ENCODE peak calls at places on chromosomes 4 and X, in five cellular contexts. P is lower leg skin, D is fibroblast of lung, N is endothelial cell, Y is esophagus squamous epithelium. W is an unnamed sample.
A peak's percentile ranks its signal among the peaks of the same experiment; 100 is the strongest.

GRCh38 chrX:82458207-82458754 is 1049.8 kb upstream of the POU3F4 start:
- DNase-seq in P (no peak), Y (no peak), N (no peak), D (no peak), W (no peak)

GRCh38 chr4:176837176-176837915 is 44.6 kb upstream of the VEGFC start:
- DNase-seq in D (no peak), P (no peak), Y (no peak), N (no peak), W (no peak)

GRCh38 chr4:36054750-36055467 is 189.4 kb downstream of the ARAP2 start:
- DNase-seq in Y (no peak), N (no peak), P (no peak), D (peak; percentile 76), W (no peak)

GRCh38 chr4:13678186-13678924 is 50.8 kb upstream of the BOD1L1 start:
- DNase-seq in Y (no peak), P (no peak), D (peak; percentile 50), N (no peak), W (no peak)

GRCh38 chr4:101102114-101102752 is 245.1 kb downstream of the PPP3CA start:
- DNase-seq in Y (no peak), D (peak; percentile 93), P (no peak), N (no peak), W (no peak)

GRCh38 chr4:159069922-159070321 is 33.0 kb upstream of the RAPGEF2 start:
- DNase-seq in Y (no peak), D (peak; percentile 82), N (no peak), P (no peak), W (no peak)

GRCh38 chr4:87718221-87718620 is 68.1 kb downstream of the DMP1 start:
- DNase-seq in P (no peak), D (no peak), N (no peak), Y (no peak), W (no peak)

GRCh38 chr4:127783026-127783769 is 1.1 kb downstream of the HSPA4L start:
- DNase-seq in D (peak; percentile 86), P (peak; percentile 74), N (peak; percentile 29), Y (peak; percentile 10), W (peak; percentile 43)

GRCh38 chr4:17204908-17205307 is 306.5 kb upstream of the LDB2 start:
- DNase-seq in P (no peak), D (no peak), Y (no peak), N (no peak), W (no peak)

DNA sequence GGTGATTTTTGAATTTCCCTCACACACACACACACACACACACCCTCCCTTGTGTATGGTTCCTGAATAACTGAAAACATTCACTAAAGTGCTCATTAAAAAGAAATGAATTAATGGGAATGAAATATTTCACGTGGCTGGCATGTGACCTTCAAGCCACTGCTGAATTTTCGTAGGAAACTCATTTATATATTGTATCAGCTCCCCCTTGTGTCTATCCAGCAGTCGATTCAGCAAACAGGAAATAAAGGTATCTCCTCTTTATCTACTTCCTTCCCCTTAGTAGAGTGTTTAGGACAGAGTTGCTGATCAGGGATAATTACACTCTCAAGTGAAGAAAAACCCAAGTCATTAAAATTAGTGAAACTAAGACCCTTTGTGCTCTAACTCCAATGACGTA is 912.6 kb upstream of the LCORL start:
- DNase-seq in P (no peak), Y (no peak), N (no peak), D (peak; percentile 3), W (no peak)
- TF ChIP-seq CTCF in P (no peak), Y (no peak), N (no peak), D (no peak), W (no peak)

GRCh38 chr4:15955670-15956069 is 7.3 kb downstream of the FGFBP2 start:
- DNase-seq in N (no peak), D (peak; percentile 13), Y (no peak), P (no peak), W (no peak)
- TF ChIP-seq CTCF in N (no peak), D (peak; percentile 18), Y (no peak), P (no peak), W (no peak)

DNA sequence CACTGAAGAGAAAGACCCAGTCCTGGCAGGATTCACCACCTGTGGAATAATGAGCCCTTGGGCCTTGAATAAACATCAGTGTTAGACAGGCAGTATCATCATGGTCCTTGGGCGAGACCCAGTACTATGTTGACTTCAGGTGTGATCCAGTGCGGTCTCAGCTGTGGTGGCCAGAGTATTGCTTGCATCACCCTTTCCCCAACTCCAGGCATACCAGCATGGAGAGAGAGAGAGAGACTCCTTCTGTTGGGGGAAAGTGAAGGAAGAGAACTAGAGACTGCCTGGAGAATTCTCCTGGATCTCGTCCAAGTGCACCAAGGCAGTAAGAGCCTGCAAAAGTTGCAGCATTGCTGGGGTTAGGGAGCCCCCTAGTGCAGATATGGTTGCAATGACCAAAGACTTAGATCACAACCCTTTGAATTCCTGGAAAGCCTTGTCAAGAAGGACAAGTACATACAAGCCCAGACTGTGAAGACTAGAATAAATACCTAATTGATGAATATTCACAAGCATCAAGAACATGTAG is 61.1 kb upstream of the VAMP7 start:
- DNase-seq in Y (no peak), P (peak; percentile 25), D (peak; percentile 79), N (peak; percentile 60), W (no peak)
- TF ChIP-seq CTCF in Y (peak; percentile 51), P (no peak), D (peak; percentile 74), N (peak; percentile 24), W (no peak)

DNA sequence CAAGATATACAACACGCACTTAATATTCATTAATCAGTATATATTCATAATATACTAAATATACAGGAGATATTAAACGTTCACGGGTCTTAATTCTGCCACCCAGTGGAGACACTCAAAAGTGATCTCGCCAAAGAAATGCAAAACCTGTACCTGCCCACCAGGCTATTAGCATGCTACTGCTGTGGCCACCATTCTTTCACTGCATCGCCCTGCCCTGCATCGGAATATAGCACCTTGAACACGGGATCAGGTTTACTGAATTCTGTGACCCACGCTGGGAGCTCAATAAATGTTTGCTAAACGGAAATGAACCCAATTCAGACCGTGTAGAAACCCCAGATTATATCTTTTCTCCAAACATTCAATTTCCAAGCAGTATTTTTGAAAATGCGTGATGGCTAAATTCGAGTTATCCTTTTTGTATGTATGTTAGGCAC is 840 bp upstream of the CLCN3 start:
- DNase-seq in D (peak; percentile 44), P (peak; percentile 57), N (peak; percentile 20), Y (no peak), W (no peak)
- TF ChIP-seq CTCF in D (peak; percentile 61), P (no peak), N (peak; percentile 51), Y (peak; percentile 59), W (no peak)

DNA sequence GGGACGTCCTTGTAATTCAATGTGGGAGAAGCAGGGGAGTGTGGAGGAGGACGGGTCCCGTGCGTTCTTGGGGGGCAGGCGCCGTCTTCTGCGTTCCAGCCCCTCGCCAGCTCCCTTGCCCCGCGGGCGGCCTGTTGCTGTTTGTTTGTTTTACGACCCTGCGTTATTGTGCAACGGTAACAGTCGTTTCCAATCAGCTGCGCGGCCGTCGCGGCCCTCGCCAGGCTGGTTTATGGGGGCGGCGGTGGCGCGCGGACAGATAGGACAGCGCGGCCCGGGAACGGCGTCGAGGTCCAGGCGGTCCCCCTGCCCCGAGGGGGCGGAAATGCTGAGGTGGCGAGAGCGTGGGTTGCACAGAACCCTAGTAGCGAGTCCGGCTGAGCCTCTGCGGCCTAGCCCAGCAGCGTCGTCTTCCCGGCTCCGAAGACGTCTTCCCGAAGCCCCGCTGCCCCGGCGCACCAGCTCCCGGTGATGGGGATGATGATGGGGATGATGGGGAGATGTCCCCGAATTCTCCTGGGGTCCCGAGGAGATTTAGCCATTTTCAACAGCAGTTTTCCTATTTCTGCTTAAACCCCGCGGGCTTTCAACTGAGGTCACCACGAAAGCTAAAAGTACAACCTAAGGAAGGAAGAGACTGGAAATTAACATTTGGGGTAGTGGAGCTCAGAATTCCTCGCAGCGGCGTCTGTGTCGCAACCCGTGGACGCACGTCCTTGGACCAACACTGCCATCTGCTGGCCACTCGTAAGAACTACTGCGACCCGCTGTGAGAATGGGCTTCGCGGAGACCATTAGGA is 4.8 kb downstream of the PDGFRA start:
- DNase-seq in N (peak; percentile 74), D (peak; percentile 73), Y (no peak), P (peak; percentile 67), W (peak; percentile 70)
- TF ChIP-seq CTCF in N (peak; percentile 96), D (peak; percentile 85), Y (peak; percentile 92), P (peak; percentile 51), W (peak; percentile 96)

GRCh38 chrX:95318882-95319281 is 1365.8 kb upstream of the DIAPH2 start:
- DNase-seq in P (no peak), N (peak; percentile 4), Y (no peak), D (no peak), W (no peak)
- TF ChIP-seq CTCF in P (no peak), N (peak; percentile 35), Y (no peak), D (no peak), W (no peak)

GRCh38 chr4:185224597-185224996 is 15.2 kb downstream of the SNX25 start:
- DNase-seq in D (no peak), Y (no peak), P (no peak), N (no peak), W (no peak)
- TF ChIP-seq CTCF in D (no peak), Y (no peak), P (no peak), N (peak; percentile 48), W (no peak)

DNA sequence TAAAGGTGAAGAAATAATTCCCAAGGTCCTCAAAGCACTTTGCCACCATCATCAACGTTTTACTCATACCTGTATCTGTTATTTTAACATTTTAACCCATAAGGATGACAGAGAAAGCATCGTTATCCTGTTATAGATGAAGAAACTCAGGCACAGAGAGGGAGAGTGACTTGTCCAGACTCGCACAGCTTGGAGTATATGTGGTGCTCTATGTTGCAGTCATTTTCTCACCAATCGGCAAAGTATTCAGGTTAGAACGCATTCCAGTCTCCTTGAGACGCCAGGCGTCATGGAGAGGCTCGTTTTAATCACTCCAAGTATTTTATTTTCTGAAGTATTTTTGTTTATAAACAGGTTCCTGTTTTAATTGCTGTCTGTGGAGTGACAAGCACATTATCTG is 73.5 kb downstream of the IRF2 start:
- DNase-seq in Y (no peak), D (peak; percentile 30), P (no peak), N (no peak), W (no peak)
- TF ChIP-seq CTCF in Y (no peak), D (no peak), P (no peak), N (no peak), W (no peak)

DNA sequence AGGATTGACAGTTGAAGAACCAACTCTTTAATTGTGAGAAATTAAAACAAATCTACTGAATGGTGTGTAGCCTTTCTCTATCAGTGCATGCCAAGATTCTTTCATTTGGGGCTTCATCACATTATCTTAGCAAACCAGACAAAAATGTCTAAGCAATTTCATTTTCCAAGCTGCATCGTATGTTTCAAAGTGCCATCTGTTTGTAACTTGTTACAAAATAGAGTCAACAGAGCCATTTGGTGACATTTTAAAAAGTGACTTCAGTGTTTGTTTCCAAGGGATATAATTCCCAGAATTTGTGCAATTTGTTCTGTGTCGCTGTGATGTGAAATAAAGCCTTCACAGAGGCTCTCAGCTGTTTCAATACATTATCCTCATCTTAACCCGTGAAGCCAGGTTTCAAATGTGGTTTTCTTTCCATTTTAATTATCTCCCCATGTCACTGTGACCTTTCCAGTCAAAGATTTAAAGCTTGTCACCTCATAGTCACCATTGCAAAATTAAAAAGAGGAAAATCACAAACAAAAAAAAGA is 46.0 kb upstream of the C1QTNF7 start:
- DNase-seq in Y (no peak), N (no peak), P (no peak), D (no peak), W (no peak)
- TF ChIP-seq CTCF in Y (no peak), N (no peak), P (no peak), D (no peak), W (no peak)